ENCODE peak calls at places on chromosomes 13 and 19, in six cellular contexts. One of them, this sample, is unnamed. For H3K4me1, the result is how much of the 10 kb centered on the place peaks cover.

GRCh38 chr13:50451609-50452008 is 391.9 kb downstream of the DLEU7 start:
- DNase-seq in IMR-90: no peak
- DNase-seq in psoas muscle: no peak
- DNase-seq in thoracic aorta: no peak
- DNase-seq in astrocyte: no peak
- DNase-seq in A673: no peak
- DNase-seq in this sample: no peak

GRCh38 chr19:19505669-19506326 is 9.6 kb downstream of the TSSK6 start:
- DNase-seq in IMR-90: no peak
- DNase-seq in psoas muscle: no peak
- DNase-seq in thoracic aorta: no peak
- DNase-seq in astrocyte: no peak
- DNase-seq in A673: no peak
- DNase-seq in this sample: no peak

GRCh38 chr19:18171605-18172327 is 1.8 kb upstream of the IFI30 start:
- DNase-seq in IMR-90: no peak
- DNase-seq in psoas muscle: no peak
- DNase-seq in thoracic aorta: no peak
- DNase-seq in astrocyte: no peak
- DNase-seq in A673: no peak
- DNase-seq in this sample: no peak

GRCh38 chr19:507286-508203 is at the start of gene TPGS1:
- DNase-seq in IMR-90: peak
- DNase-seq in psoas muscle: peak
- DNase-seq in thoracic aorta: no peak
- DNase-seq in astrocyte: no peak
- DNase-seq in A673: peak
- DNase-seq in this sample: peak

GRCh38 chr13:79659161-79659560 is 178.2 kb downstream of the NDFIP2 start:
- DNase-seq in IMR-90: no peak
- DNase-seq in psoas muscle: peak
- DNase-seq in thoracic aorta: no peak
- DNase-seq in astrocyte: peak
- DNase-seq in A673: peak
- DNase-seq in this sample: no peak

GRCh38 chr13:53368948-53369347 is 340.3 kb downstream of the OLFM4 start:
- DNase-seq in IMR-90: no peak
- DNase-seq in psoas muscle: no peak
- DNase-seq in thoracic aorta: no peak
- DNase-seq in astrocyte: no peak
- DNase-seq in A673: no peak
- DNase-seq in this sample: no peak

GRCh38 chr19:4640247-4641000 is 1.1 kb downstream of the TNFAIP8L1 start:
- DNase-seq in IMR-90: no peak
- DNase-seq in psoas muscle: no peak
- DNase-seq in thoracic aorta: no peak
- DNase-seq in astrocyte: no peak
- DNase-seq in A673: no peak
- DNase-seq in this sample: no peak

GRCh38 chr13:102277286-102277685 is 124.6 kb downstream of the FGF14 start:
- DNase-seq in IMR-90: no peak
- DNase-seq in psoas muscle: peak
- DNase-seq in thoracic aorta: no peak
- DNase-seq in astrocyte: no peak
- DNase-seq in A673: peak
- DNase-seq in this sample: no peak

GRCh38 chr13:102089177-102089576 is 312.7 kb downstream of the FGF14 start:
- DNase-seq in IMR-90: no peak
- DNase-seq in psoas muscle: no peak
- DNase-seq in thoracic aorta: no peak
- DNase-seq in astrocyte: no peak
- DNase-seq in A673: peak
- DNase-seq in this sample: no peak

DNA sequence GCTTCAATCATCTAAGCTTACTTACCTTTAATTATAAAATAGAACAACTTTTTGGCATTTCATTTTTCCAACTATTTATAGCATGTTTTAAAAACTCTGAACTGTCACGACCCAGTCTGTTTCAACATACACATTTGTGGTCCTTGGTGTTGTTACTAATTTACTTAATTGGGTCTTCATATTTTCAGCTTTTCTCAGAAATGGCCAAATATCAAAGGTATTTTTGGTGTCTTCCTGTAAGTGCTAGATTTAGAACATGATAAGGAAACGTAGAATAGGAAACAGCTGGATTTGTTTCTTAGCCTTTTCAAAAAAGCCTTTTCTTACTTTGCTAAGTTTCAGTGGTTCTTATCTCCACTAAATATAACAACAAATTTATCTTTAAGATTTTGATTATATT is 11.4 kb downstream of the LPAR6 start:
- DNase-seq in IMR-90: no peak
- DNase-seq in psoas muscle: no peak
- DNase-seq in thoracic aorta: no peak
- DNase-seq in astrocyte: no peak
- DNase-seq in A673: no peak
- DNase-seq in this sample: no peak
- H3K4me1 ChIP-seq in IMR-90: under half
- H3K4me1 ChIP-seq in psoas muscle: under half
- H3K4me1 ChIP-seq in thoracic aorta: half or more
- H3K4me1 ChIP-seq in astrocyte: under half
- H3K4me1 ChIP-seq in A673: under half
- H3K4me1 ChIP-seq in this sample: under half

GRCh38 chr13:111201304-111201940 is 86.3 kb downstream of the ARHGEF7 start:
- DNase-seq in IMR-90: no peak
- DNase-seq in psoas muscle: no peak
- DNase-seq in thoracic aorta: no peak
- DNase-seq in astrocyte: no peak
- DNase-seq in A673: no peak
- DNase-seq in this sample: no peak
- H3K27ac ChIP-seq in IMR-90: no peak
- H3K27ac ChIP-seq in psoas muscle: peak
- H3K27ac ChIP-seq in thoracic aorta: no peak
- H3K27ac ChIP-seq in astrocyte: peak
- H3K27ac ChIP-seq in A673: peak
- H3K27ac ChIP-seq in this sample: no peak

GRCh38 chr13:21739771-21740170 is 68.9 kb downstream of the FGF9 start:
- DNase-seq in IMR-90: peak
- DNase-seq in psoas muscle: no peak
- DNase-seq in thoracic aorta: no peak
- DNase-seq in astrocyte: no peak
- DNase-seq in A673: no peak
- DNase-seq in this sample: no peak

GRCh38 chr13:21735621-21736401 is 64.9 kb downstream of the FGF9 start:
- DNase-seq in IMR-90: no peak
- DNase-seq in psoas muscle: no peak
- DNase-seq in thoracic aorta: no peak
- DNase-seq in astrocyte: no peak
- DNase-seq in A673: no peak
- DNase-seq in this sample: no peak

GRCh38 chr13:21734961-21735360 is 64.1 kb downstream of the FGF9 start:
- DNase-seq in IMR-90: no peak
- DNase-seq in psoas muscle: no peak
- DNase-seq in thoracic aorta: no peak
- DNase-seq in astrocyte: no peak
- DNase-seq in A673: no peak
- DNase-seq in this sample: no peak

GRCh38 chr13:21738636-21739035 is 67.8 kb downstream of the FGF9 start:
- DNase-seq in IMR-90: no peak
- DNase-seq in psoas muscle: no peak
- DNase-seq in thoracic aorta: no peak
- DNase-seq in astrocyte: no peak
- DNase-seq in A673: no peak
- DNase-seq in this sample: no peak

GRCh38 chr13:21736926-21737325 is 66.1 kb downstream of the FGF9 start:
- DNase-seq in IMR-90: no peak
- DNase-seq in psoas muscle: no peak
- DNase-seq in thoracic aorta: no peak
- DNase-seq in astrocyte: no peak
- DNase-seq in A673: no peak
- DNase-seq in this sample: no peak
- H3K4me1 ChIP-seq in IMR-90: under half
- H3K4me1 ChIP-seq in psoas muscle: under half
- H3K4me1 ChIP-seq in thoracic aorta: under half
- H3K4me1 ChIP-seq in astrocyte: under half
- H3K4me1 ChIP-seq in A673: under half
- H3K4me1 ChIP-seq in this sample: under half

GRCh38 chr13:30660796-30661195 is 43.1 kb downstream of the USPL1 start:
- DNase-seq in IMR-90: no peak
- DNase-seq in psoas muscle: no peak
- DNase-seq in thoracic aorta: no peak
- DNase-seq in astrocyte: no peak
- DNase-seq in A673: no peak
- DNase-seq in this sample: no peak
- H3K27ac ChIP-seq in IMR-90: no peak
- H3K27ac ChIP-seq in psoas muscle: no peak
- H3K27ac ChIP-seq in thoracic aorta: no peak
- H3K27ac ChIP-seq in astrocyte: no peak
- H3K27ac ChIP-seq in A673: no peak
- H3K27ac ChIP-seq in this sample: no peak

GRCh38 chr19:39165857-39166256 is 30.9 kb upstream of the NCCRP1 start:
- DNase-seq in IMR-90: no peak
- DNase-seq in psoas muscle: no peak
- DNase-seq in thoracic aorta: no peak
- DNase-seq in astrocyte: no peak
- DNase-seq in A673: no peak
- DNase-seq in this sample: no peak

GRCh38 chr19:39167461-39168257 is 29.1 kb upstream of the NCCRP1 start:
- DNase-seq in IMR-90: no peak
- DNase-seq in psoas muscle: no peak
- DNase-seq in thoracic aorta: no peak
- DNase-seq in astrocyte: no peak
- DNase-seq in A673: no peak
- DNase-seq in this sample: no peak

GRCh38 chr19:39164289-39164688 is 32.5 kb upstream of the NCCRP1 start:
- DNase-seq in IMR-90: no peak
- DNase-seq in psoas muscle: no peak
- DNase-seq in thoracic aorta: no peak
- DNase-seq in astrocyte: no peak
- DNase-seq in A673: no peak
- DNase-seq in this sample: no peak

GRCh38 chr19:39168258-39169142 is 28.3 kb upstream of the NCCRP1 start:
- DNase-seq in IMR-90: no peak
- DNase-seq in psoas muscle: no peak
- DNase-seq in thoracic aorta: no peak
- DNase-seq in astrocyte: no peak
- DNase-seq in A673: no peak
- DNase-seq in this sample: no peak

GRCh38 chr19:39166571-39167391 is 30.0 kb upstream of the NCCRP1 start:
- DNase-seq in IMR-90: no peak
- DNase-seq in psoas muscle: no peak
- DNase-seq in thoracic aorta: no peak
- DNase-seq in astrocyte: no peak
- DNase-seq in A673: no peak
- DNase-seq in this sample: peak
- H3K4me1 ChIP-seq in IMR-90: under half
- H3K4me1 ChIP-seq in psoas muscle: under half
- H3K4me1 ChIP-seq in thoracic aorta: under half
- H3K4me1 ChIP-seq in astrocyte: under half
- H3K4me1 ChIP-seq in A673: under half
- H3K4me1 ChIP-seq in this sample: under half

DNA sequence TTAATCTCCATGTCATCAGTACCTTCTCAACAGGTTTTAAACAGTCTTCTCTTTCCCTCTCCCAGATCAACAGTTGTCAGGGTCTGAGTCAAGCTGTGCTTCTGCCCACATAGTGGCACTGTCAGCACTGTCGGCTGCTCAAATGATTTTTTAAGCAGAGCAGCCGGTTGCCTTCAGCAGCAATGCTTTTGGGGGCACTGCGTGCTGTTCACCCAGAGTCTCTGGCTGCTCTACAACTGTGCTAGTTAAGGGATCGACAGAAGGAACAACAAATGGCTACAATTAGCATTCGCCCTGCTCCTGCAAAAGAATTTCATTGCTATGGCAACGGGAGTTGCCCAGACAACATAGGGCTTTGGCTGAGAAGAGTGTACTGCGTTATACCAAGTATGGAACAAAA is 412.9 kb downstream of the DIAPH3 start:
- DNase-seq in IMR-90: peak
- DNase-seq in psoas muscle: no peak
- DNase-seq in thoracic aorta: no peak
- DNase-seq in astrocyte: peak
- DNase-seq in A673: peak
- DNase-seq in this sample: no peak
- H3K27ac ChIP-seq in IMR-90: no peak
- H3K27ac ChIP-seq in psoas muscle: no peak
- H3K27ac ChIP-seq in thoracic aorta: no peak
- H3K27ac ChIP-seq in astrocyte: peak
- H3K27ac ChIP-seq in A673: peak
- H3K27ac ChIP-seq in this sample: no peak

GRCh38 chr19:40284501-40285352 is at the start of gene AKT2:
- DNase-seq in IMR-90: peak
- DNase-seq in psoas muscle: no peak
- DNase-seq in thoracic aorta: no peak
- DNase-seq in astrocyte: peak
- DNase-seq in A673: peak
- DNase-seq in this sample: peak
- H3K4me1 ChIP-seq in IMR-90: under half
- H3K4me1 ChIP-seq in psoas muscle: under half
- H3K4me1 ChIP-seq in thoracic aorta: under half
- H3K4me1 ChIP-seq in astrocyte: under half
- H3K4me1 ChIP-seq in A673: half or more
- H3K4me1 ChIP-seq in this sample: half or more

DNA sequence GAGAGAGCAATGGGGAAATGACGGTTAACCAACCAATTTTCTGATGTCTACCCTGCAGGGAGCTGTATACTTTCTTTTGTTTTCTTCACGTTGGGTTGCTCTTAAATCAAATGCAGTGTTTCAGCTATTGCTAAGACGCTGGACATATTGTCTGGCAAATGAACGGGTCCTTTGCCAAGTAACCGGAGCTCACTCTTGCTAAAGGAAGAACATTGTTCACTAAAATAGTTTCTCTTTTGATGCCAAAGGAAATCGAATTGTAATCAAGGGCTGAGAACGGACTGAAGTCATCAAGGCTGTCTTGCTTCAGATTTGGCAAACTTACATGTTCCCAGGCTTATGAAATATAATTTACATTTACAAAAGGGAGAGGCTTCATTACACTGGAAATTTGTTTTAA is 142.3 kb upstream of the ARGLU1 start:
- DNase-seq in IMR-90: no peak
- DNase-seq in psoas muscle: no peak
- DNase-seq in thoracic aorta: no peak
- DNase-seq in astrocyte: no peak
- DNase-seq in A673: no peak
- DNase-seq in this sample: no peak
- H3K27ac ChIP-seq in IMR-90: no peak
- H3K27ac ChIP-seq in psoas muscle: peak
- H3K27ac ChIP-seq in thoracic aorta: no peak
- H3K27ac ChIP-seq in astrocyte: no peak
- H3K27ac ChIP-seq in A673: no peak
- H3K27ac ChIP-seq in this sample: no peak

This sample was measured in tibial artery.